ENCODE peak calls at places on chromosomes 2 and 18, in eight cellular contexts. One of them, this sample, is unnamed.

GRCh38 chr2:70975237-70975636 is 3.2 kb upstream of the ANKRD53 start:
- DNase-seq in mucosa of gallbladder: peak
- DNase-seq in cardiac fibroblast: no peak
- DNase-seq in HEK293T: no peak
- DNase-seq in T-helper 2 cell: no peak
- DNase-seq in spleen: peak
- DNase-seq in lung microvascular endothelial cell: no peak
- DNase-seq in MM.1S: no peak
- DNase-seq in this sample: no peak

GRCh38 chr2:95234286-95234785 is 27.0 kb downstream of the ZNF892 start:
- DNase-seq in HEK293T: no peak
- DNase-seq in T-helper 2 cell: no peak
- DNase-seq in cardiac fibroblast: no peak
- DNase-seq in spleen: no peak
- DNase-seq in MM.1S: no peak
- DNase-seq in lung microvascular endothelial cell: no peak
- DNase-seq in mucosa of gallbladder: no peak
- DNase-seq in this sample: no peak

GRCh38 chr2:224407241-224407680 is 5.4 kb upstream of the FAM124B start:
- DNase-seq in T-helper 2 cell: no peak
- DNase-seq in mucosa of gallbladder: no peak
- DNase-seq in spleen: no peak
- DNase-seq in cardiac fibroblast: peak
- DNase-seq in lung microvascular endothelial cell: peak
- DNase-seq in MM.1S: no peak
- DNase-seq in HEK293T: no peak
- DNase-seq in this sample: no peak

GRCh38 chr2:71299507-71299906 is 32.1 kb upstream of the ZNF638 start:
- DNase-seq in mucosa of gallbladder: no peak
- DNase-seq in lung microvascular endothelial cell: peak
- DNase-seq in spleen: no peak
- DNase-seq in HEK293T: peak
- DNase-seq in MM.1S: no peak
- DNase-seq in T-helper 2 cell: no peak
- DNase-seq in cardiac fibroblast: peak
- DNase-seq in this sample: peak

GRCh38 chr2:141968377-141968920 is 162.4 kb downstream of the LRP1B start:
- DNase-seq in T-helper 2 cell: no peak
- DNase-seq in cardiac fibroblast: peak
- DNase-seq in lung microvascular endothelial cell: no peak
- DNase-seq in mucosa of gallbladder: no peak
- DNase-seq in spleen: no peak
- DNase-seq in MM.1S: no peak
- DNase-seq in HEK293T: no peak
- DNase-seq in this sample: no peak

GRCh38 chr2:62814132-62814531 is 108.6 kb downstream of the EHBP1 start:
- DNase-seq in cardiac fibroblast: peak
- DNase-seq in T-helper 2 cell: no peak
- DNase-seq in MM.1S: no peak
- DNase-seq in spleen: no peak
- DNase-seq in mucosa of gallbladder: no peak
- DNase-seq in HEK293T: no peak
- DNase-seq in lung microvascular endothelial cell: no peak
- DNase-seq in this sample: no peak

GRCh38 chr2:173760553-173760952 is 204.6 kb downstream of the SP3 start:
- DNase-seq in HEK293T: no peak
- DNase-seq in cardiac fibroblast: peak
- DNase-seq in mucosa of gallbladder: no peak
- DNase-seq in MM.1S: no peak
- DNase-seq in lung microvascular endothelial cell: no peak
- DNase-seq in T-helper 2 cell: no peak
- DNase-seq in spleen: no peak
- DNase-seq in this sample: no peak

GRCh38 chr2:187900023-187900422 is 345.8 kb upstream of the TFPI start:
- DNase-seq in T-helper 2 cell: no peak
- DNase-seq in mucosa of gallbladder: no peak
- DNase-seq in cardiac fibroblast: peak
- DNase-seq in spleen: no peak
- DNase-seq in HEK293T: no peak
- DNase-seq in lung microvascular endothelial cell: no peak
- DNase-seq in MM.1S: no peak
- DNase-seq in this sample: no peak

GRCh38 chr2:41502752-41503151 is 545.1 kb upstream of the PKDCC start:
- DNase-seq in HEK293T: no peak
- DNase-seq in cardiac fibroblast: no peak
- DNase-seq in mucosa of gallbladder: no peak
- DNase-seq in spleen: no peak
- DNase-seq in lung microvascular endothelial cell: no peak
- DNase-seq in MM.1S: no peak
- DNase-seq in T-helper 2 cell: no peak
- DNase-seq in this sample: no peak

GRCh38 chr2:99150691-99151090 is 4.1 kb downstream of the TSGA10 start:
- DNase-seq in lung microvascular endothelial cell: no peak
- DNase-seq in T-helper 2 cell: no peak
- DNase-seq in cardiac fibroblast: peak
- DNase-seq in mucosa of gallbladder: no peak
- DNase-seq in spleen: no peak
- DNase-seq in HEK293T: no peak
- DNase-seq in MM.1S: no peak
- DNase-seq in this sample: no peak

GRCh38 chr18:55856191-55856590 is 268.2 kb upstream of the TCF4 start:
- DNase-seq in mucosa of gallbladder: no peak
- DNase-seq in HEK293T: no peak
- DNase-seq in spleen: no peak
- DNase-seq in MM.1S: no peak
- DNase-seq in lung microvascular endothelial cell: no peak
- DNase-seq in cardiac fibroblast: peak
- DNase-seq in T-helper 2 cell: no peak
- DNase-seq in this sample: no peak

GRCh38 chr2:57181315-57182038 is 865.1 kb upstream of the VRK2 start:
- DNase-seq in T-helper 2 cell: no peak
- DNase-seq in MM.1S: no peak
- DNase-seq in mucosa of gallbladder: no peak
- DNase-seq in spleen: no peak
- DNase-seq in HEK293T: no peak
- DNase-seq in cardiac fibroblast: peak
- DNase-seq in lung microvascular endothelial cell: no peak
- DNase-seq in this sample: no peak